ENCODE peak calls at places on chromosomes 4 and X, in ten cellular contexts. Q is adrenal gland, L is BE2C, F is prostate gland, I is IMR-90, J is lower leg skin, D is AG09309, A is Peyer's patch, V is mammary epithelial cell, O is ovary. W is an unnamed sample.
A peak's percentile ranks its signal among the peaks of the same experiment; 100 is the strongest.

GRCh38 chr4:40897557-40898203 is 147.9 kb downstream of the NSUN7 start:
- DNase-seq in Q (peak; percentile 59), L (peak; percentile 87), F (peak; percentile 43), I (peak; percentile 51), J (peak; percentile 43), D (no peak), A (peak; percentile 53), V (peak; percentile 23), O (peak; percentile 81), W (peak; percentile 84)

GRCh38 chr4:138222041-138222440 is 20.1 kb downstream of the SLC7A11 start:
- DNase-seq in Q (no peak), L (no peak), F (no peak), I (peak; percentile 93), J (no peak), D (peak; percentile 69), A (no peak), V (no peak), O (no peak), W (peak; percentile 25)

GRCh38 chr4:150794706-150795105 is 212.8 kb downstream of the MAB21L2 start:
- DNase-seq in Q (no peak), L (no peak), F (no peak), I (peak; percentile 8), J (no peak), D (no peak), A (no peak), V (no peak), O (no peak), W (no peak)

GRCh38 chrX:15914486-15914885 is 59.9 kb upstream of the AP1S2 start:
- DNase-seq in Q (no peak), L (no peak), F (no peak), I (no peak), J (no peak), D (no peak), A (no peak), V (no peak), O (no peak), W (no peak)

GRCh38 chrX:139881130-139881529 is 51.7 kb downstream of the ATP11C start:
- DNase-seq in Q (no peak), L (peak; percentile 4), F (no peak), I (peak; percentile 54), J (no peak), D (peak; percentile 20), A (no peak), V (peak; percentile 47), O (no peak), W (no peak)

GRCh38 chr4:7384929-7385890 is 49.5 kb downstream of the PSAPL1 start:
- DNase-seq in Q (no peak), L (no peak), F (no peak), I (no peak), J (no peak), D (no peak), A (no peak), V (no peak), O (no peak), W (no peak)

GRCh38 chrX:136880003-136880451 is 498 bp downstream of the RBMX start:
- DNase-seq in Q (peak; percentile 25), L (peak; percentile 24), F (peak; percentile 4), I (no peak), J (peak; percentile 18), D (no peak), A (no peak), V (no peak), O (peak; percentile 57), W (no peak)

GRCh38 chr4:6742507-6742906 is 26.5 kb downstream of the BLOC1S4 start:
- DNase-seq in Q (no peak), L (no peak), F (no peak), I (no peak), J (no peak), D (no peak), A (no peak), V (no peak), O (no peak), W (no peak)

GRCh38 chr4:147118523-147118922 is 172.9 kb upstream of the TTC29 start:
- DNase-seq in Q (no peak), L (no peak), F (peak; percentile 52), I (peak; percentile 75), J (no peak), D (no peak), A (no peak), V (no peak), O (no peak), W (no peak)

GRCh38 chr4:147110968-147111367 is 165.3 kb upstream of the TTC29 start:
- DNase-seq in Q (no peak), L (no peak), F (no peak), I (peak; percentile 47), J (no peak), D (no peak), A (no peak), V (no peak), O (no peak), W (no peak)

GRCh38 chr4:26330186-26330787 is 9.5 kb downstream of the RBPJ start:
- DNase-seq in Q (no peak), L (peak; percentile 25), F (peak; percentile 44), I (peak; percentile 68), J (no peak), D (no peak), A (no peak), V (peak; percentile 34), O (no peak), W (no peak)

GRCh38 chr4:101067383-101067782 is 279.9 kb downstream of the PPP3CA start:
- DNase-seq in Q (no peak), L (no peak), F (no peak), I (no peak), J (no peak), D (no peak), A (no peak), V (no peak), O (no peak), W (no peak)

GRCh38 chrX:3299626-3300025 is 46.8 kb downstream of the MXRA5 start:
- DNase-seq in Q (no peak), L (no peak), F (no peak), I (peak; percentile 9), J (no peak), D (peak; percentile 48), A (no peak), V (no peak), O (no peak), W (no peak)

GRCh38 chr4:48588230-48588943 is 98.3 kb downstream of the ZAR1 start:
- DNase-seq in Q (no peak), L (no peak), F (no peak), I (no peak), J (no peak), D (no peak), A (no peak), V (no peak), O (no peak), W (no peak)

GRCh38 chr4:141131738-141132688 is 1.3 kb downstream of the RNF150 start:
- DNase-seq in Q (peak; percentile 30), L (peak; percentile 49), F (peak; percentile 12), I (peak; percentile 20), J (no peak), D (no peak), A (no peak), V (peak; percentile 3), O (peak; percentile 70), W (peak; percentile 51)

DNA sequence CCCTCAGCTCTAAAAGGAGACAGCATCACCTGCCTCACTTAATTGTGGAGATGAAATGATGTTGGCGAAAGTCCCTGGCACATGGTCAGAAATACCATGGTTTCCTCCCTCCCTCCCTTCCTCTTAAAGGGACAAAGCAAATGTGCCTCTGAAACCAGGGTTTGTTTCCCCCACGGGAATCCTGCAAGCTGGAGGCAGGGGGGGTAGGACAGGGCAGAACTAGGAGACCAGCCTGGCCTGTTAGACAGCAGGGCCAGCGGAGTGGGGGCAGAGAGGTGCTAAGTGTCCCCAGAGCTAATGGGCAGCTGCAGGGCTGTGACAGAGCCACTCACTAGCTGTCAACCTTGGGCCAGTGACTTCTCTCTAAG is 5.7 kb downstream of the RTL5 start:
- DNase-seq in Q (no peak), L (peak; percentile 65), F (no peak), I (no peak), J (no peak), D (no peak), A (no peak), V (peak; percentile 14), O (no peak), W (peak; percentile 77)
- H3K4me3 ChIP-seq in Q (no peak overlapping the region), L (no peak overlapping the region), F (no peak overlapping the region), I (no peak overlapping the region), J (no peak overlapping the region), D (no peak overlapping the region), A (no peak overlapping the region), V (no peak overlapping the region), O (no peak overlapping the region), W (no peak overlapping the region)

GRCh38 chr4:183399166-183399565 is 45.3 kb upstream of the CDKN2AIP start:
- DNase-seq in Q (no peak), L (no peak), F (no peak), I (no peak), J (no peak), D (no peak), A (no peak), V (no peak), O (no peak), W (no peak)
- H3K4me3 ChIP-seq in Q (no peak overlapping the region), L (peak overlapping the region; percentile 70), F (no peak overlapping the region), I (no peak overlapping the region), J (no peak overlapping the region), D (no peak overlapping the region), A (no peak overlapping the region), V (no peak overlapping the region), O (no peak overlapping the region), W (no peak overlapping the region)

DNA sequence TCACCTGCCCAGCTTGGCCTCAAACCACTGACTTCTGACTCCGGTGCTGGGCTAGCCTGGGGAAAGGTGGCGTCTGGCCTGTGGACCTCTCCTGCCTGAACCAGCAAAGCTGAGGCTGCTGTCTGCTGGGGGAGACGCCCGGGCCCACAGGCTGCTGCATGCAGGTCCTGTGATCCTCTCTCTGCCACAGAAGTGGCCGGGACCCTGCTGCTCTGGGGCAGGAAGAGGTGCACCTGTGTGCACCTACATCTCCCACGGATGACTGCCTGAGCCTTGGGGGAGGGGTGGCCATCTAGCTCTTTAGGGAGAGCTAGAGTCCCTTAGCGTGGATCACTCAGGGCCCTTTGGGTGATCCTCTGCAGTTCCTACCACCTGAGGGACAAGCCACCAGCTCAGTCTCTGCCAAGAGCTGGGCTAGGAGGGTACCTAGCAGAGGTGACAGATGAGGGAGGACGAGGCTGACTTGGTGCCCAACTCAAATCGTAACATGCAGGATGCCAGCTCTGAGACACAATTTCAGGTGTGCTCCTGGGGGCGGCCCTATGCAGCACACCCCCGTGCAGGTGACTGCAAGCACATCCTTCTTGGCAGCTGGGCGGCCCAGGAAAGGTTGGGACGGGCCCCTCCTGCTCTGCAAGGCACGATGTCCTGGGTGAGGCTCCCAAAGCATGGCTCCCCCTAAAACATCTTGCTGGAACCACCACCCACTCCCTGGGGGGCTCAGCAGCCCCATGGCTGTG is 22.5 kb downstream of the LETM1 start:
- DNase-seq in Q (no peak), L (no peak), F (no peak), I (no peak), J (no peak), D (no peak), A (no peak), V (no peak), O (no peak), W (no peak)
- H3K4me3 ChIP-seq in Q (no peak overlapping the region), L (no peak overlapping the region), F (no peak overlapping the region), I (no peak overlapping the region), J (no peak overlapping the region), D (no peak overlapping the region), A (no peak overlapping the region), V (no peak overlapping the region), O (no peak overlapping the region), W (no peak overlapping the region)

DNA sequence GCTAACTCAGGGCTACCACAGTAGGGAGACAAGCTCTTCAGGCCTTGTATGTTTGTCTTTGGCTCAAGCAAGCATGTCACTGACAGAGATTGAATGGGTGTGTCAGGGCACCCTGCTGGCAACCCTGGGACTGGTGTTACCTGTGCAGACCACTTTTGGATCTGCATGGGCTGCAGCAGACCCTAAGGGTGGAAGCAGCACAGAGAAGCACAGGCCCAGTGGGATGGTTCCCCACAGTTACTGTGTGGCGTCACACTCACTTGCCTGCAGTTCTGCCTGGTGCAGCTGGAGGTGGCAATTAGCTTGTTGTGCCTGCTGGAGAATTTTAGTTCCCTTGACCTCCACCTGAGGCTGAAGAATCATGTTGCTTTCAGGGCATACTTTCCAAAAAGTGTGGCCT is 46.0 kb downstream of the ZNF185 start:
- DNase-seq in Q (no peak), L (no peak), F (no peak), I (no peak), J (no peak), D (no peak), A (no peak), V (no peak), O (no peak), W (no peak)
- H3K4me3 ChIP-seq in Q (no peak overlapping the region), L (no peak overlapping the region), F (no peak overlapping the region), I (no peak overlapping the region), J (no peak overlapping the region), D (no peak overlapping the region), A (no peak overlapping the region), V (no peak overlapping the region), O (no peak overlapping the region), W (no peak overlapping the region)

W was measured in WERI-Rb-1.